ENCODE peak calls at places on chromosome 17, in six cellular contexts. R is T-helper 1 cell; Z is stimulated activated CD4-positive, alpha-beta T cell treated with anti-CD3 and anti-CD28 coated beads, Interleukin-1b, Interleukin-23, amount 100 ng/mL, for 24 hours; M is H54; I is caudate nucleus; D is substantia nigra. O is an unnamed sample.

GRCh38 chr17:80594666-80595269 is 50.1 kb downstream of the RPTOR start:
- DNase-seq in R (no peak), D (no peak), M (no peak), Z (no peak), I (no peak), O (no peak)

GRCh38 chr17:3800362-3801042 is 486 bp downstream of the ITGAE start:
- DNase-seq in R (no peak), I (no peak), D (no peak), Z (no peak), M (no peak), O (no peak)

GRCh38 chr17:28878981-28879380 is 18.6 kb downstream of the FLOT2 start:
- DNase-seq in R (no peak), I (no peak), Z (no peak), M (no peak), D (no peak), O (no peak)

GRCh38 chr17:60941028-60941427 is 263.4 kb downstream of the BCAS3 start:
- DNase-seq in M (no peak), D (no peak), Z (no peak), I (no peak), R (no peak), O (peak)

GRCh38 chr17:8991514-8992285 is 26.2 kb upstream of the PIK3R5 start:
- DNase-seq in I (no peak), R (peak), M (peak), Z (peak), D (peak), O (peak)

GRCh38 chr17:78735832-78736525 is 46.1 kb downstream of the CYTH1 start:
- DNase-seq in D (no peak), Z (no peak), M (no peak), R (no peak), I (no peak), O (no peak)

GRCh38 chr17:75869282-75870141 is 8.9 kb downstream of the TRIM47 start:
- DNase-seq in Z (no peak), M (peak), R (no peak), I (peak), D (peak), O (peak)

GRCh38 chr17:15463363-15463762 is 4.1 kb downstream of the CDRT4 start:
- DNase-seq in R (no peak), Z (no peak), I (no peak), D (no peak), M (no peak), O (no peak)

GRCh38 chr17:39753514-39754160 is 15.9 kb downstream of the GRB7 start:
- DNase-seq in M (no peak), R (peak), Z (no peak), I (no peak), D (no peak), O (no peak)

GRCh38 chr17:60154616-60155426 is 5.0 kb downstream of the CA4 start:
- DNase-seq in R (no peak), M (no peak), Z (no peak), I (no peak), D (no peak), O (no peak)

O was measured in foreskin melanocyte.